ENCODE peak calls at places on chromosomes 3 and 15, in four cellular contexts. H is GM13976, M is omental fat pad, N is KBM-7. G is an unnamed sample.

GRCh38 chr15:68725736-68726135 is 95.0 kb downstream of the ANP32A start:
- DNase-seq in H (no peak), M (no peak), N (peak), G (no peak)

GRCh38 chr3:115581347-115582135 is 41.8 kb upstream of the GAP43 start:
- DNase-seq in M (no peak), H (no peak), N (no peak), G (no peak)

GRCh38 chr3:23991236-23992050 is 46.4 kb downstream of the NR1D2 start:
- DNase-seq in N (peak), H (no peak), M (no peak), G (no peak)

GRCh38 chr3:186886202-186886820 is 43.8 kb downstream of the ADIPOQ start:
- DNase-seq in M (no peak), H (no peak), N (no peak), G (no peak)

GRCh38 chr3:120683213-120683612 is 1.2 kb upstream of the HGD start:
- DNase-seq in N (peak), H (no peak), M (no peak), G (no peak)

GRCh38 chr3:187913617-187914033 is 168.4 kb upstream of the BCL6 start:
- DNase-seq in H (no peak), N (no peak), M (no peak), G (no peak)

GRCh38 chr3:113136071-113136470 is 75.3 kb upstream of the BOC start:
- DNase-seq in H (no peak), M (no peak), N (peak), G (no peak)

GRCh38 chr15:84023636-84024035 is 211.9 kb upstream of the GOLGA6L4 start:
- DNase-seq in H (peak), N (peak), M (no peak), G (no peak)

GRCh38 chr15:100123611-100124010 is 218.2 kb downstream of the ADAMTS17 start:
- DNase-seq in H (no peak), M (no peak), N (no peak), G (no peak)

GRCh38 chr3:36560685-36561084 is 180.4 kb downstream of the STAC start:
- DNase-seq in H (no peak), N (no peak), M (no peak), G (no peak)

GRCh38 chr15:93296786-93297500 is 207.9 kb upstream of the RGMA start:
- DNase-seq in H (no peak), M (no peak), N (no peak), G (no peak)

GRCh38 chr3:94101860-94102259 is 39.0 kb downstream of the NSUN3 start:
- DNase-seq in N (no peak), M (no peak), H (no peak), G (no peak)

GRCh38 chr3:38097446-38098375 is 39.2 kb downstream of the ACAA1 start:
- DNase-seq in M (no peak), H (no peak), N (no peak), G (no peak)

GRCh38 chr3:39000008-39000450 is 51.7 kb downstream of the SCN11A start:
- DNase-seq in H (peak), M (no peak), N (peak), G (no peak)

GRCh38 chr3:107523361-107524213 is 825 bp downstream of the BBX start:
- DNase-seq in M (no peak), N (peak), H (peak), G (peak)

GRCh38 chr3:111070772-111071256 is 802 bp upstream of the NECTIN3 start:
- DNase-seq in M (peak), H (peak), N (no peak), G (no peak)

GRCh38 chr15:53536479-53537120 is 222.9 kb downstream of the WDR72 start:
- DNase-seq in N (no peak), M (no peak), H (no peak), G (no peak)

GRCh38 chr3:55721716-55722484 is 234.8 kb upstream of the WNT5A start:
- DNase-seq in M (no peak), N (no peak), H (peak), G (no peak)

GRCh38 chr3:14803101-14803980 is 15.4 kb upstream of the FGD5 start:
- DNase-seq in H (no peak), N (no peak), M (no peak), G (no peak)

GRCh38 chr3:194931366-194931765 is 245.7 kb downstream of the FAM43A start:
- DNase-seq in M (no peak), N (no peak), H (no peak), G (no peak)

GRCh38 chr3:132325103-132325606 is 7.9 kb downstream of the ACP3 start:
- DNase-seq in M (no peak), H (no peak), N (no peak), G (no peak)

GRCh38 chr15:75731248-75732100 is 18.8 kb upstream of the CSPG4 start:
- DNase-seq in H (peak), N (peak), M (no peak), G (no peak)

GRCh38 chr3:127177226-127177625 is 15.7 kb upstream of the PRR23E start:
- DNase-seq in N (no peak), M (no peak), H (peak), G (no peak)

GRCh38 chr15:57370929-57371328 is 5.4 kb upstream of the CGNL1 start:
- DNase-seq in H (no peak), M (no peak), N (no peak), G (no peak)

GRCh38 chr3:65348596-65348995 is 660.8 kb upstream of the ADAMTS9 start:
- DNase-seq in M (no peak), N (no peak), H (no peak), G (no peak)

GRCh38 chr3:101827211-101828174 is 21.8 kb upstream of the NFKBIZ start:
- DNase-seq in M (peak), H (peak), N (peak), G (peak)

GRCh38 chr3:115062412-115062956 is 84.6 kb downstream of the ZBTB20 start:
- DNase-seq in H (no peak), M (no peak), N (no peak), G (no peak)

GRCh38 chr3:12138044-12138443 is 20.7 kb downstream of the TIMP4 start:
- DNase-seq in H (no peak), N (peak), M (no peak), G (no peak)

GRCh38 chr3:184717608-184717995 is 5.7 kb upstream of the MAGEF1 start:
- DNase-seq in H (no peak), N (no peak), M (no peak), G (no peak)

GRCh38 chr3:57709559-57709958 is 16.7 kb upstream of the DENND6A start:
- DNase-seq in M (no peak), N (no peak), H (no peak), G (no peak)

GRCh38 chr3:181719298-181719859 is 7.7 kb downstream of the SOX2 start:
- DNase-seq in H (no peak), N (no peak), M (no peak), G (no peak)

GRCh38 chr3:51997935-51998596 is 2.4 kb upstream of the RPL29 start:
- DNase-seq in H (no peak), M (no peak), N (no peak), G (no peak)

GRCh38 chr3:24185738-24186384 is 240.8 kb downstream of the NR1D2 start:
- DNase-seq in H (peak), N (peak), M (no peak), G (no peak)

GRCh38 chr3:71927505-71928066 is 142.6 kb upstream of the PROK2 start:
- DNase-seq in M (no peak), N (no peak), H (no peak), G (no peak)

GRCh38 chr3:125194849-125195601 is 17.5 kb downstream of the SLC12A8 start:
- DNase-seq in M (no peak), H (no peak), N (no peak), G (no peak)

GRCh38 chr3:123290107-123290930 is 88.6 kb downstream of the SEC22A start:
- DNase-seq in N (no peak), M (no peak), H (no peak), G (no peak)

GRCh38 chr3:44913868-44914468 is 39.6 kb downstream of the TGM4 start:
- DNase-seq in H (peak), N (peak), M (peak), G (peak)

GRCh38 chr3:13193320-13194284 is 120.4 kb upstream of the IQSEC1 start:
- DNase-seq in H (no peak), N (no peak), M (no peak), G (no peak)

GRCh38 chr3:191952609-191953008 is 491.6 kb downstream of the PYDC2 start:
- DNase-seq in M (no peak), H (no peak), N (no peak), G (no peak)